ENCODE peak calls at places on chromosome 13, in six cellular contexts. L is effector CD8-positive, alpha-beta T cell; M is stimulated activated naive B cell treated with anti-CD40 and anti-IgM and Interleukin-4, amounts not matched to agents 10 μg/mL and 1 μg/mL and 100 μg/mL, for 72 hours; H is iris pigment epithelial cell; E is activated CD4-positive, alpha-beta T cell treated with anti-CD3 and anti-CD28 coated beads for 24 hours; R is AG20443. A is an unnamed sample.

GRCh38 chr13:28636078-28636477 is 22.9 kb upstream of the POMP start:
- DNase-seq in L (no peak), M (no peak), H (peak), E (no peak), R (no peak), A (no peak)

GRCh38 chr13:31725841-31726240 is 13.5 kb upstream of the RXFP2 start:
- DNase-seq in L (no peak), M (no peak), H (no peak), E (no peak), R (no peak), A (no peak)

GRCh38 chr13:23447927-23448326 is 14.4 kb upstream of the SACS start:
- DNase-seq in L (no peak), M (no peak), H (no peak), E (no peak), R (peak), A (no peak)

GRCh38 chr13:93689333-93689732 is 462.7 kb downstream of the GPC6 start:
- DNase-seq in L (no peak), M (no peak), H (no peak), E (no peak), R (no peak), A (no peak)

GRCh38 chr13:27919299-27919933 is 384 bp upstream of the PDX1 start:
- DNase-seq in L (no peak), M (no peak), H (no peak), E (no peak), R (no peak), A (no peak)

GRCh38 chr13:51829236-51829899 is 15.6 kb downstream of the TMEM272 start:
- DNase-seq in L (no peak), M (no peak), H (no peak), E (no peak), R (no peak), A (no peak)

GRCh38 chr13:93145199-93145598 is 81.4 kb upstream of the GPC6 start:
- DNase-seq in L (no peak), M (no peak), H (no peak), E (no peak), R (no peak), A (no peak)

GRCh38 chr13:114020750-114021463 is 47.0 kb upstream of the C13orf46 start:
- DNase-seq in L (no peak), M (no peak), H (no peak), E (no peak), R (no peak), A (no peak)

GRCh38 chr13:26813626-26814348 is 53.2 kb upstream of the GPR12 start:
- DNase-seq in L (no peak), M (no peak), H (no peak), E (no peak), R (no peak), A (no peak)

GRCh38 chr13:69264362-69265334 is 843.0 kb upstream of the ATXN8OS start:
- DNase-seq in L (no peak), M (no peak), H (no peak), E (no peak), R (no peak), A (no peak)

GRCh38 chr13:47708386-47708785 is 292.7 kb downstream of the SUCLA2 start:
- DNase-seq in L (no peak), M (no peak), H (peak), E (no peak), R (peak), A (no peak)

GRCh38 chr13:83780201-83780600 is 102.1 kb downstream of the SLITRK1 start:
- DNase-seq in L (no peak), M (no peak), H (peak), E (no peak), R (no peak), A (no peak)

GRCh38 chr13:110684388-110685056 is 21.4 kb downstream of the CARS2 start:
- DNase-seq in L (no peak), M (no peak), H (no peak), E (no peak), R (no peak), A (no peak)

GRCh38 chr13:101706651-101707050 is 254.2 kb downstream of the ITGBL1 start:
- DNase-seq in L (no peak), M (no peak), H (peak), E (no peak), R (peak), A (no peak)

GRCh38 chr13:33228645-33229445 is 56.7 kb downstream of the STARD13 start:
- DNase-seq in L (no peak), M (no peak), H (peak), E (no peak), R (peak), A (peak)

GRCh38 chr13:37715606-37716015 is 117.0 kb upstream of the POSTN start:
- DNase-seq in L (no peak), M (no peak), H (peak), E (no peak), R (no peak), A (no peak)

GRCh38 chr13:72728290-72728605 is 525 bp downstream of the BORA start:
- DNase-seq in L (no peak), M (no peak), H (peak), E (no peak), R (no peak), A (no peak)

GRCh38 chr13:45034342-45034741 is 45.0 kb downstream of the GPALPP1 start:
- DNase-seq in L (no peak), M (no peak), H (no peak), E (no peak), R (no peak), A (no peak)

GRCh38 chr13:51451134-51451466 is 1.7 kb downstream of the INTS6 start:
- DNase-seq in L (no peak), M (no peak), H (peak), E (no peak), R (no peak), A (no peak)

GRCh38 chr13:45479661-45480060 is 14.9 kb downstream of the COG3 start:
- DNase-seq in L (no peak), M (no peak), H (no peak), E (no peak), R (no peak), A (no peak)

GRCh38 chr13:99277629-99278028 is 19.4 kb upstream of the GPR18 start:
- DNase-seq in L (no peak), M (no peak), H (no peak), E (no peak), R (no peak), A (no peak)

GRCh38 chr13:67878376-67878775 is 648.2 kb upstream of the PCDH9 start:
- DNase-seq in L (no peak), M (no peak), H (no peak), E (no peak), R (no peak), A (no peak)

GRCh38 chr13:43196171-43196611 is 172.8 kb downstream of the DNAJC15 start:
- DNase-seq in L (no peak), M (no peak), H (peak), E (no peak), R (peak), A (no peak)

GRCh38 chr13:49540552-49540951 is 44.8 kb downstream of the PHF11 start:
- DNase-seq in L (no peak), M (no peak), H (peak), E (no peak), R (no peak), A (no peak)

GRCh38 chr13:48586591-48587103 is 53.8 kb upstream of the RCBTB2 start:
- DNase-seq in L (no peak), M (no peak), H (peak), E (no peak), R (no peak), A (no peak)

GRCh38 chr13:75647126-75647784 is 11.1 kb downstream of the LMO7 start:
- DNase-seq in L (no peak), M (no peak), H (peak), E (no peak), R (no peak), A (no peak)

A was measured in GM19239.